ENCODE peak calls at places on chromosomes 16 and 17, in four cellular contexts. One of them, this sample, is unnamed.

GRCh38 chr17:35879748-35880654 is at the start of gene CCL5:
- DNase-seq in spleen: peak
- DNase-seq in neural crest cell: no peak
- DNase-seq in lung: no peak
- DNase-seq in this sample: no peak

GRCh38 chr16:19912445-19913305 is 28.0 kb upstream of the GPRC5B start:
- DNase-seq in neural crest cell: no peak
- DNase-seq in lung: no peak
- DNase-seq in spleen: no peak
- DNase-seq in this sample: no peak

GRCh38 chr17:78973196-78973595 is 6.5 kb downstream of the LGALS3BP start:
- DNase-seq in neural crest cell: no peak
- DNase-seq in spleen: no peak
- DNase-seq in lung: no peak
- DNase-seq in this sample: no peak

GRCh38 chr17:30950669-30951399 is 20.0 kb upstream of the RNF135 start:
- DNase-seq in neural crest cell: no peak
- DNase-seq in spleen: peak
- DNase-seq in lung: peak
- DNase-seq in this sample: peak

GRCh38 chr16:66291833-66292232 is 74.7 kb upstream of the CDH5 start:
- DNase-seq in neural crest cell: no peak
- DNase-seq in spleen: no peak
- DNase-seq in lung: no peak
- DNase-seq in this sample: no peak

GRCh38 chr16:31386157-31386984 is 6.8 kb upstream of the ITGAD start:
- DNase-seq in spleen: no peak
- DNase-seq in neural crest cell: no peak
- DNase-seq in lung: no peak
- DNase-seq in this sample: peak

GRCh38 chr17:28796062-28796461 is 46.5 kb downstream of the FAM222B start:
- DNase-seq in spleen: no peak
- DNase-seq in lung: no peak
- DNase-seq in neural crest cell: no peak
- DNase-seq in this sample: no peak

GRCh38 chr17:45096141-45096540 is 35.0 kb downstream of the NMT1 start:
- DNase-seq in neural crest cell: no peak
- DNase-seq in spleen: no peak
- DNase-seq in lung: no peak
- DNase-seq in this sample: no peak

GRCh38 chr17:61904094-61904710 is 23.6 kb downstream of the INTS2 start:
- DNase-seq in neural crest cell: no peak
- DNase-seq in lung: no peak
- DNase-seq in spleen: no peak
- DNase-seq in this sample: no peak

GRCh38 chr16:70703041-70703834 is 17.4 kb upstream of the MTSS2 start:
- DNase-seq in spleen: no peak
- DNase-seq in lung: no peak
- DNase-seq in neural crest cell: peak
- DNase-seq in this sample: no peak

GRCh38 chr16:3281222-3281621 is 2.1 kb upstream of the ZNF263 start:
- DNase-seq in neural crest cell: no peak
- DNase-seq in lung: no peak
- DNase-seq in spleen: no peak
- DNase-seq in this sample: no peak

GRCh38 chr16:3283525-3284447 is 495 bp downstream of the ZNF263 start:
- DNase-seq in neural crest cell: no peak
- DNase-seq in lung: peak
- DNase-seq in spleen: no peak
- DNase-seq in this sample: no peak

GRCh38 chr16:3285131-3285530 is 1.8 kb downstream of the ZNF263 start:
- DNase-seq in lung: no peak
- DNase-seq in spleen: no peak
- DNase-seq in neural crest cell: no peak
- DNase-seq in this sample: no peak

GRCh38 chr16:3282747-3283524 is at the start of gene ZNF263:
- DNase-seq in neural crest cell: peak
- DNase-seq in lung: peak
- DNase-seq in spleen: peak
- DNase-seq in this sample: peak

GRCh38 chr16:3282103-3282746 is 1.1 kb upstream of the ZNF263 start:
- DNase-seq in neural crest cell: no peak
- DNase-seq in lung: no peak
- DNase-seq in spleen: no peak
- DNase-seq in this sample: no peak
- TF ChIP-seq CTCF in neural crest cell: no peak
- TF ChIP-seq CTCF in lung: no peak
- TF ChIP-seq CTCF in spleen: no peak
- TF ChIP-seq CTCF in this sample: no peak

GRCh38 chr17:5488752-5489151 is 2.4 kb downstream of the MIS12 start:
- DNase-seq in spleen: no peak
- DNase-seq in lung: no peak
- DNase-seq in neural crest cell: no peak
- DNase-seq in this sample: no peak

GRCh38 chr17:5486206-5487124 is at the start of gene MIS12:
- DNase-seq in lung: peak
- DNase-seq in spleen: peak
- DNase-seq in neural crest cell: peak
- DNase-seq in this sample: peak

GRCh38 chr17:5481451-5481850 is 4.5 kb downstream of the DERL2 start:
- DNase-seq in lung: no peak
- DNase-seq in spleen: no peak
- DNase-seq in neural crest cell: no peak
- DNase-seq in this sample: no peak

DNA sequence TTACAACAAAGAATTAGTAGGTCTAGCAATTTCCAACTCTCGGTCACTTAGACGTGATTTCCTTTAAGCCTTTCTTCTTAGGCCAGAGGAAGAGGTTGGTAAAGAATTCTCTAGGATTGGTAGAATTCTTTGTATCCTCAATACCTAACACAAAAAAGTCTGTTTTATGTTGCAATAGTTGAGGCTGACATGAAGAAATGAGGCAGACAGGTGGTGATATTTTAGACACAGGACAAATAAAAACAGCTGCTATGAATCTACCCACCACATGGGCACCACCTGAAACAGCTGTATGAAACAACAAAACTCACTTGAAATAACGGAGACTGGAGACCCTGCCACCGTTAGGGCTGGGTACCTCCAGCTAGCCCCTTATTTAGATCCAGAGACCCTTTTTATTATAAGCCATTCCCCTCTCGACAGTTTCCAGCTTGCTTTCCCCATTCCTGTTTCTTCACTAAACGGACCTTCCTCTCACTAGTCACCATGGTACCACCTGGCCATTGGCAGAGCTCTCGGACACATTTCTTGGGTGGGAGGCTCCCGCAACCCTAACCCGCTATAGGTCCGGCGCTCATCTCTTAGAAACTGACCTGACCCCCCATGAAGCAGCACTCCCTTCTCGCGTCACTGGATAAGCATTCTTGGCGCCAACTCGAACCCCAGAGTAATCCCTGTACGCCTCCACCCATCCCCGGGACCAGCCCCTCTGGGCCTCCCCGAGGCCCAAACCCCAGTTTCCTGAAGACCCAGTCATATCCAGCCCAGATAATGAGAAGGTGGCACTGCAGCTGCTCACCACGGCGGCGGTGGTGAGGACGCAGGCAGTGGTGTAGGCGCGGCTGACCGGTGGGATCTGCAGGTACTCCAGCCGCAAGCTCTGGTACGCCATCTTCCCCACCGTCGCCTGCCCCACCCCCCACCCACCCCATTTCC is at the start of gene DERL2:
- DNase-seq in spleen: no peak
- DNase-seq in neural crest cell: no peak
- DNase-seq in lung: peak
- DNase-seq in this sample: no peak
- TF ChIP-seq CTCF in spleen: no peak
- TF ChIP-seq CTCF in neural crest cell: no peak
- TF ChIP-seq CTCF in lung: no peak
- TF ChIP-seq CTCF in this sample: no peak

GRCh38 chr16:10202650-10203049 is 20.4 kb upstream of the GRIN2A start:
- DNase-seq in spleen: no peak
- DNase-seq in lung: no peak
- DNase-seq in neural crest cell: no peak
- DNase-seq in this sample: no peak
- TF ChIP-seq CTCF in spleen: no peak
- TF ChIP-seq CTCF in lung: no peak
- TF ChIP-seq CTCF in neural crest cell: peak
- TF ChIP-seq CTCF in this sample: peak

GRCh38 chr16:58515125-58515870 is at the start of gene SETD6:
- DNase-seq in spleen: peak
- DNase-seq in lung: peak
- DNase-seq in neural crest cell: peak
- DNase-seq in this sample: peak
- TF ChIP-seq CTCF in spleen: peak
- TF ChIP-seq CTCF in lung: no peak
- TF ChIP-seq CTCF in neural crest cell: peak
- TF ChIP-seq CTCF in this sample: no peak

GRCh38 chr17:74135391-74136167 is 67.9 kb upstream of the RPL38 start:
- DNase-seq in neural crest cell: no peak
- DNase-seq in spleen: peak
- DNase-seq in lung: no peak
- DNase-seq in this sample: no peak
- TF ChIP-seq CTCF in neural crest cell: no peak
- TF ChIP-seq CTCF in spleen: no peak
- TF ChIP-seq CTCF in lung: no peak
- TF ChIP-seq CTCF in this sample: no peak

GRCh38 chr17:4788159-4788806 is 481 bp upstream of the GLTPD2 start:
- DNase-seq in neural crest cell: no peak
- DNase-seq in lung: no peak
- DNase-seq in spleen: no peak
- DNase-seq in this sample: no peak

GRCh38 chr17:4790705-4791088 is 1.9 kb downstream of the GLTPD2 start:
- DNase-seq in spleen: no peak
- DNase-seq in neural crest cell: no peak
- DNase-seq in lung: no peak
- DNase-seq in this sample: no peak

GRCh38 chr17:4788807-4789700 is at the start of gene GLTPD2:
- DNase-seq in spleen: no peak
- DNase-seq in neural crest cell: peak
- DNase-seq in lung: no peak
- DNase-seq in this sample: no peak

GRCh38 chr17:4789701-4789950 is 862 bp downstream of the GLTPD2 start:
- DNase-seq in spleen: no peak
- DNase-seq in neural crest cell: no peak
- DNase-seq in lung: no peak
- DNase-seq in this sample: no peak

GRCh38 chr17:4789951-4790704 is 1.4 kb downstream of the GLTPD2 start:
- DNase-seq in spleen: peak
- DNase-seq in lung: peak
- DNase-seq in neural crest cell: peak
- DNase-seq in this sample: peak
- TF ChIP-seq CTCF in spleen: peak
- TF ChIP-seq CTCF in lung: peak
- TF ChIP-seq CTCF in neural crest cell: peak
- TF ChIP-seq CTCF in this sample: peak

This sample was measured in CD14-positive monocyte.